ENCODE peak calls at places on chromosomes 7 and 10, in four cellular contexts. Q, H, F and V are unnamed samples.

GRCh38 chr7:138945806-138946205 is 35.4 kb downstream of the KIAA1549 start:
- DNase-seq in Q (no peak), H (no peak), F (no peak), V (no peak)

GRCh38 chr7:96026606-96027005 is 254.3 kb downstream of the DYNC1I1 start:
- DNase-seq in Q (no peak), H (no peak), F (no peak), V (no peak)

GRCh38 chr7:16431646-16432424 is 10.5 kb upstream of the CRPPA start:
- DNase-seq in Q (peak; percentile 50), H (peak; percentile 14), F (peak; percentile 9), V (no peak)

GRCh38 chr10:75951026-75951589 is 519.7 kb downstream of the LRMDA start:
- DNase-seq in Q (no peak), H (no peak), F (no peak), V (no peak)

GRCh38 chr10:121536271-121536918 is 61.8 kb downstream of the FGFR2 start:
- DNase-seq in Q (no peak), H (no peak), F (no peak), V (no peak)

GRCh38 chr7:135980665-135981180 is 3.6 kb upstream of the MTPN start:
- DNase-seq in Q (no peak), H (peak; percentile 59), F (no peak), V (peak; percentile 73)

GRCh38 chr7:3455826-3456444 is 154.9 kb downstream of the SDK1 start:
- DNase-seq in Q (no peak), H (peak; percentile 72), F (no peak), V (peak; percentile 85)

GRCh38 chr10:130935051-130935450 is 376.5 kb downstream of the TCERG1L start:
- DNase-seq in Q (no peak), H (no peak), F (peak; percentile 26), V (no peak)

GRCh38 chr10:75408911-75409885 is 7.6 kb upstream of the ZNF503 start:
- DNase-seq in Q (peak; percentile 87), H (peak; percentile 36), F (no peak), V (peak; percentile 26)

GRCh38 chr7:132291446-132291845 is 284.8 kb downstream of the PLXNA4 start:
- DNase-seq in Q (no peak), H (no peak), F (no peak), V (no peak)

GRCh38 chr7:135682191-135682590 is 19.9 kb downstream of the STMP1 start:
- DNase-seq in Q (no peak), H (no peak), F (no peak), V (no peak)

GRCh38 chr7:121126801-121127534 is 138.5 kb downstream of the CPED1 start:
- DNase-seq in Q (no peak), H (peak; percentile 50), F (no peak), V (peak; percentile 46)

GRCh38 chr10:70847666-70848360 is 32.1 kb downstream of the SGPL1 start:
- DNase-seq in Q (no peak), H (no peak), F (no peak), V (no peak)

GRCh38 chr10:13272164-13272571 is 27.7 kb downstream of the PHYH start:
- DNase-seq in Q (no peak), H (peak; percentile 13), F (no peak), V (peak; percentile 12)